ENCODE peak calls at places on chromosomes 16 and 17, in four cellular contexts. D, Q, G and C are unnamed samples.

GRCh38 chr17:38601539-38602351 is 4.0 kb downstream of the SRCIN1 start:
- ATAC-seq in Q (no peak), D (no peak), G (no peak), C (no peak)

GRCh38 chr16:54453863-54454262 is 167.3 kb upstream of the IRX3 start:
- ATAC-seq in Q (no peak), G (peak; percentile 83), D (no peak), C (no peak)

GRCh38 chr17:1473841-1474240 is 17.8 kb upstream of the CRK start:
- ATAC-seq in G (no peak), Q (no peak), D (peak; percentile 53), C (no peak)

GRCh38 chr17:79765708-79766107 is 12.2 kb upstream of the CBX2 start:
- ATAC-seq in G (no peak), Q (no peak), D (no peak), C (no peak)

GRCh38 chr17:62626719-62627218 is 701 bp upstream of the MRC2 start:
- ATAC-seq in G (peak; percentile 79), D (no peak), Q (no peak), C (peak; percentile 5)

GRCh38 chr17:51814521-51814920 is 344.0 kb downstream of the CA10 start:
- ATAC-seq in G (no peak), Q (no peak), D (no peak), C (no peak)

GRCh38 chr17:15444805-15445204 is 22.6 kb downstream of the CDRT4 start:
- ATAC-seq in D (no peak), Q (no peak), G (no peak), C (no peak)

GRCh38 chr17:43790311-43790940 is 10.2 kb downstream of the CFAP97D1 start:
- ATAC-seq in Q (peak; percentile 64), D (no peak), G (peak; percentile 25), C (peak; percentile 94)

GRCh38 chr17:82305727-82306300 is 11.6 kb downstream of the CD7 start:
- ATAC-seq in Q (no peak), G (no peak), D (no peak), C (no peak)

GRCh38 chr16:53745126-53745525 is 41.2 kb downstream of the FTO start:
- ATAC-seq in G (peak; percentile 70), Q (no peak), D (no peak), C (peak; percentile 41)

GRCh38 chr16:58727028-58727781 is 6.9 kb downstream of the GOT2 start:
- ATAC-seq in Q (no peak), G (no peak), D (no peak), C (peak; percentile 32)

GRCh38 chr17:36550491-36551417 is 6.0 kb downstream of the GGNBP2 start:
- ATAC-seq in Q (no peak), D (peak; percentile 54), G (no peak), C (peak; percentile 18)

GRCh38 chr17:82884341-82884871 is 44.6 kb upstream of the ZNF750 start:
- ATAC-seq in Q (no peak), D (peak; percentile 63), G (peak; percentile 47), C (no peak)

GRCh38 chr17:80871341-80871740 is 120.3 kb upstream of the CHMP6 start:
- ATAC-seq in G (peak; percentile 5), D (no peak), Q (no peak), C (no peak)